ENCODE peak calls at places on chromosomes 11 and 22, in ten cellular contexts. One of them, this sample, is unnamed.

GRCh38 chr11:69576069-69576782 is 64.7 kb upstream of the CCND1 start:
- DNase-seq in brain microvascular endothelial cell: no peak
- DNase-seq in cardiac fibroblast: no peak
- DNase-seq in A549: no peak
- DNase-seq in HepG2: no peak
- DNase-seq in GM12865: no peak
- DNase-seq in psoas muscle: no peak
- DNase-seq in ovary: no peak
- DNase-seq in HL-60: no peak
- DNase-seq in GM23248: no peak
- DNase-seq in this sample: no peak

GRCh38 chr11:79390477-79390876 is 50.4 kb downstream of the TENM4 start:
- DNase-seq in brain microvascular endothelial cell: no peak
- DNase-seq in cardiac fibroblast: no peak
- DNase-seq in A549: no peak
- DNase-seq in HepG2: no peak
- DNase-seq in GM12865: no peak
- DNase-seq in psoas muscle: no peak
- DNase-seq in ovary: peak
- DNase-seq in HL-60: no peak
- DNase-seq in GM23248: no peak
- DNase-seq in this sample: no peak

GRCh38 chr11:125207866-125208425 is 43.4 kb downstream of the PKNOX2 start:
- DNase-seq in brain microvascular endothelial cell: peak
- DNase-seq in cardiac fibroblast: peak
- DNase-seq in A549: no peak
- DNase-seq in HepG2: no peak
- DNase-seq in GM12865: no peak
- DNase-seq in psoas muscle: no peak
- DNase-seq in ovary: no peak
- DNase-seq in HL-60: no peak
- DNase-seq in GM23248: peak
- DNase-seq in this sample: no peak

GRCh38 chr11:43582837-43583462 is 97.6 kb upstream of the HSD17B12 start:
- DNase-seq in brain microvascular endothelial cell: no peak
- DNase-seq in cardiac fibroblast: no peak
- DNase-seq in A549: no peak
- DNase-seq in HepG2: no peak
- DNase-seq in GM12865: no peak
- DNase-seq in psoas muscle: no peak
- DNase-seq in ovary: no peak
- DNase-seq in HL-60: no peak
- DNase-seq in GM23248: peak
- DNase-seq in this sample: no peak

GRCh38 chr11:115607621-115608191 is 103.5 kb upstream of the CADM1 start:
- DNase-seq in brain microvascular endothelial cell: no peak
- DNase-seq in cardiac fibroblast: peak
- DNase-seq in A549: no peak
- DNase-seq in HepG2: no peak
- DNase-seq in GM12865: no peak
- DNase-seq in psoas muscle: peak
- DNase-seq in ovary: no peak
- DNase-seq in HL-60: no peak
- DNase-seq in GM23248: no peak
- DNase-seq in this sample: no peak

GRCh38 chr11:72617080-72617744 is 57.0 kb downstream of the PDE2A start:
- DNase-seq in brain microvascular endothelial cell: peak
- DNase-seq in cardiac fibroblast: peak
- DNase-seq in A549: no peak
- DNase-seq in HepG2: no peak
- DNase-seq in GM12865: no peak
- DNase-seq in psoas muscle: no peak
- DNase-seq in ovary: peak
- DNase-seq in HL-60: no peak
- DNase-seq in GM23248: peak
- DNase-seq in this sample: peak

GRCh38 chr11:130125638-130126037 is 33.9 kb upstream of the ST14 start:
- DNase-seq in brain microvascular endothelial cell: no peak
- DNase-seq in cardiac fibroblast: no peak
- DNase-seq in A549: no peak
- DNase-seq in HepG2: no peak
- DNase-seq in GM12865: no peak
- DNase-seq in psoas muscle: no peak
- DNase-seq in ovary: no peak
- DNase-seq in HL-60: no peak
- DNase-seq in GM23248: no peak
- DNase-seq in this sample: no peak

GRCh38 chr22:39518124-39518786 is 2.1 kb upstream of the ATF4 start:
- DNase-seq in brain microvascular endothelial cell: no peak
- DNase-seq in cardiac fibroblast: peak
- DNase-seq in A549: no peak
- DNase-seq in HepG2: no peak
- DNase-seq in GM12865: no peak
- DNase-seq in psoas muscle: peak
- DNase-seq in ovary: no peak
- DNase-seq in HL-60: no peak
- DNase-seq in GM23248: peak
- DNase-seq in this sample: no peak

GRCh38 chr11:17673951-17674350 is 45.4 kb upstream of the MYOD1 start:
- DNase-seq in brain microvascular endothelial cell: peak
- DNase-seq in cardiac fibroblast: no peak
- DNase-seq in A549: no peak
- DNase-seq in HepG2: no peak
- DNase-seq in GM12865: no peak
- DNase-seq in psoas muscle: no peak
- DNase-seq in ovary: no peak
- DNase-seq in HL-60: no peak
- DNase-seq in GM23248: no peak
- DNase-seq in this sample: no peak

DNA sequence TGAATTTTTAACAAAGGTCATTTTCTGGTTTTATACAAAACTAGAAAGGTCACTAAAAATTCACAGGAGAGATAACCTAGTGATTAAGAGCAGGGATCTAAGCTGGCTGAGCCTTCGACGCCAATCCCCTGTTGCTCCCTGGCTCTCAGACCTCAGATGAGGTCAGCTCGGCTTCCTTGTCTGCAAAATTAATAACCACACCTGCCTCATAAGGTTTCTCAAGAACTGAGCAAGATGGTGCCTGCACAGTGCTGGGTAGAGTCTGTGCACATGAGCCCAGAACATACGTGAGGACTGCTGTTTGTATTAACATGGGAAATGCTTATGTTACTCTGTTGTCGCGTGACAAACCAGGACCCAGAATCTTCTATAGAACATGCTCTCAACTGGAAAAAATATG is 24.4 kb upstream of the CD5 start:
- DNase-seq in brain microvascular endothelial cell: no peak
- DNase-seq in cardiac fibroblast: no peak
- DNase-seq in A549: no peak
- DNase-seq in HepG2: no peak
- DNase-seq in GM12865: no peak
- DNase-seq in psoas muscle: no peak
- DNase-seq in ovary: no peak
- DNase-seq in HL-60: no peak
- DNase-seq in GM23248: no peak
- DNase-seq in this sample: no peak
- H3K4me3 ChIP-seq in brain microvascular endothelial cell: no peak
- H3K4me3 ChIP-seq in cardiac fibroblast: no peak
- H3K4me3 ChIP-seq in A549: no peak
- H3K4me3 ChIP-seq in HepG2: no peak
- H3K4me3 ChIP-seq in GM12865: no peak
- H3K4me3 ChIP-seq in psoas muscle: no peak
- H3K4me3 ChIP-seq in ovary: no peak
- H3K4me3 ChIP-seq in HL-60: no peak
- H3K4me3 ChIP-seq in GM23248: no peak
- H3K4me3 ChIP-seq in this sample: no peak

DNA sequence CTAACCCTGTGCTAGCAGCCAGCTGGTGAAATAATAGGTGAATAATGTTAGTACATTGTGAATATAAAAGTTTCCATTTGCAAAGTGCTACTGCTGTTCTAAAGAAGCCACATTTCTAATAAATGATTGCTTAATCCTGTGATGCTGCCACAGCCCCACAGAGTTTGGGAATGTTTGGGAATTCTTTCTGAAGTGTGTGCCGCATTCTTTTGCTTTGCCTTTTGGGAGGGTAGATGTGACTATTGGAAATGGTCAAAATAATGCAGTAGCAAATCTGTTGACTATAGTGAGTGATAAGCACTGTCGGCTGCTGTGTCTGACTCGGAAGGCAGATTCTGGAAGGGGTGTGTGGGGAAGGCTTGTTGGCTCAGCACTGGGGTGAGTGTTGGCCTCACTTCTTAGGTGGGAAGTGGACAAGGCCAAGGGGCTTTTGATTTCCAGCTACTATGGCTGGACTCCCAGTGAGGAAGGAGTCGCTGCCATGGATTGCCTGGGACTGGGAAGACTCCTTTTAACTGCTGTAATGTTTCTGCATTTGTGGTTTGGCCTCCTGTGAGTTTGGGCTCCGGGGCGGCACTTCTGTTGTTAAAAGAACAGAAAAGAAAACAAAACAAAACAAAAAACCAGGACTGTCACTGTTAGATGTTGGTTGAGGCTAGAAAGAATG is 20.0 kb downstream of the ZBTB16 start:
- DNase-seq in brain microvascular endothelial cell: no peak
- DNase-seq in cardiac fibroblast: peak
- DNase-seq in A549: no peak
- DNase-seq in HepG2: no peak
- DNase-seq in GM12865: no peak
- DNase-seq in psoas muscle: peak
- DNase-seq in ovary: peak
- DNase-seq in HL-60: no peak
- DNase-seq in GM23248: peak
- DNase-seq in this sample: no peak
- H3K4me3 ChIP-seq in brain microvascular endothelial cell: no peak
- H3K4me3 ChIP-seq in cardiac fibroblast: no peak
- H3K4me3 ChIP-seq in A549: no peak
- H3K4me3 ChIP-seq in HepG2: no peak
- H3K4me3 ChIP-seq in GM12865: no peak
- H3K4me3 ChIP-seq in psoas muscle: peak
- H3K4me3 ChIP-seq in ovary: peak
- H3K4me3 ChIP-seq in HL-60: no peak
- H3K4me3 ChIP-seq in GM23248: no peak
- H3K4me3 ChIP-seq in this sample: no peak

DNA sequence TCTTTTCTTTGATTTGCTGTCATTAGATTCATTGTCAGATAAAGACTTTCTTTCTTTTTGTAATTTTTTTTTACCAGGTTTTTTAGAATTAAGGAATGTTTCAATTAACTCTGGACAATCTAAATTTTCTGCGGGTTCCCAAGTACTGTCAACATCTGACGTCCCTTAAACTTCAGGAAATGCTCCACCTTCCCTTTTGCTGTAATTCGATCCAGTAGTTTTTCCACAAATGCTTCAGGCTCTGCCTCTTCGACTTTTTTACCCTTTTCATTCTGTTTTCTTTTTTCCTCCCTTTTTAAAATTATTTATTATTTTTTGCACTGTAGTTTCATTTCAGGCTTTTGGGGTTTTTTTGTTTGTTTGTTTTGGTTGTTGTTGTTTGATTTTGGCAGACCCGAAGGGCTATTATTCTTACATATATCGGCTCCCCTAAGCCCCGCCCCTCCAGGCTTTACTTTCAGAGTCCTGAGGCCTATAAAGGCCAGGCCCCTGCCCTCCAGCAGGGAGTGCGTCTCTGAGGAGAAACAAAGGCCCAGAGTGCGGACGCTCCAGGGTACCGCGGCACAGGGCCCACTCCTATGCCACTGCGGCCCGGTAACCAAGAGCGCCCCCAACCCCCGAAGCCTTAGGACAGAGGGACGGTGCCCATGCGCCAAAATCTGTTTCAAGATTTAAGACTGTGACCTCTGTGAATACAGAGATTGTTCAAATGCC is 116.4 kb downstream of the TYR start:
- DNase-seq in brain microvascular endothelial cell: peak
- DNase-seq in cardiac fibroblast: peak
- DNase-seq in A549: no peak
- DNase-seq in HepG2: no peak
- DNase-seq in GM12865: no peak
- DNase-seq in psoas muscle: peak
- DNase-seq in ovary: peak
- DNase-seq in HL-60: no peak
- DNase-seq in GM23248: peak
- DNase-seq in this sample: peak
- H3K4me3 ChIP-seq in brain microvascular endothelial cell: peak
- H3K4me3 ChIP-seq in cardiac fibroblast: peak
- H3K4me3 ChIP-seq in A549: no peak
- H3K4me3 ChIP-seq in HepG2: no peak
- H3K4me3 ChIP-seq in GM12865: no peak
- H3K4me3 ChIP-seq in psoas muscle: no peak
- H3K4me3 ChIP-seq in ovary: no peak
- H3K4me3 ChIP-seq in HL-60: no peak
- H3K4me3 ChIP-seq in GM23248: peak
- H3K4me3 ChIP-seq in this sample: no peak

GRCh38 chr11:8962827-8963226 is 1.4 kb downstream of the TMEM9B start:
- DNase-seq in brain microvascular endothelial cell: no peak
- DNase-seq in cardiac fibroblast: no peak
- DNase-seq in A549: no peak
- DNase-seq in HepG2: no peak
- DNase-seq in GM12865: no peak
- DNase-seq in psoas muscle: no peak
- DNase-seq in ovary: no peak
- DNase-seq in HL-60: no peak
- DNase-seq in GM23248: peak
- DNase-seq in this sample: no peak
- H3K4me3 ChIP-seq in brain microvascular endothelial cell: no peak
- H3K4me3 ChIP-seq in cardiac fibroblast: peak
- H3K4me3 ChIP-seq in A549: peak
- H3K4me3 ChIP-seq in HepG2: peak
- H3K4me3 ChIP-seq in GM12865: peak
- H3K4me3 ChIP-seq in psoas muscle: peak
- H3K4me3 ChIP-seq in ovary: no peak
- H3K4me3 ChIP-seq in HL-60: no peak
- H3K4me3 ChIP-seq in GM23248: peak
- H3K4me3 ChIP-seq in this sample: no peak

DNA sequence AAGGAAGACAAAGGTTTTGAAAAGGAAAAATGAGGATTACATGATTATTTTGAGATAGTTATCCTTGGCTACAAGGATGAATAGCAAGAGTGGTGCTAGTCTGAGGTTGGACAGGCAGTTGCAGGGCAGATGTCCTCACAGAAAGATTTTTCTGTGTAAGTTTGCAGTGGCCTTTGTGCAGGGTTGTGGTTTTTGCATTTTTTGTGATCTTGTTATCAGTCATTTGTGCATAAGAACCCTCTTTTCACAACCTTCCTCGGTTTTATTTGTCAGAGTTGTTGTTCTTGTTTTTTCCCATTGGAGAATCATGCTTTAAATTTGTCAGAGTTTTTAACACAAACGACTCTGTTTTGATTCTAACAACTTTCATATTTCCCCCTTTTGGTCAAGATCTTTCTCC is 1.4 kb downstream of the CCDC134 start:
- DNase-seq in brain microvascular endothelial cell: no peak
- DNase-seq in cardiac fibroblast: no peak
- DNase-seq in A549: no peak
- DNase-seq in HepG2: no peak
- DNase-seq in GM12865: peak
- DNase-seq in psoas muscle: no peak
- DNase-seq in ovary: no peak
- DNase-seq in HL-60: no peak
- DNase-seq in GM23248: no peak
- DNase-seq in this sample: no peak
- H3K4me3 ChIP-seq in brain microvascular endothelial cell: no peak
- H3K4me3 ChIP-seq in cardiac fibroblast: no peak
- H3K4me3 ChIP-seq in A549: peak
- H3K4me3 ChIP-seq in HepG2: peak
- H3K4me3 ChIP-seq in GM12865: peak
- H3K4me3 ChIP-seq in psoas muscle: peak
- H3K4me3 ChIP-seq in ovary: no peak
- H3K4me3 ChIP-seq in HL-60: peak
- H3K4me3 ChIP-seq in GM23248: no peak
- H3K4me3 ChIP-seq in this sample: peak

This sample was measured in adrenal gland.